ENCODE peak calls at places on chromosomes 6 and 20, in six cellular contexts. One of them, this sample, is unnamed.

GRCh38 chr6:11632231-11632630 is 94.7 kb downstream of the TMEM170B start:
- DNase-seq in cardiac muscle cell: no peak
- DNase-seq in Kasumi-1: no peak
- DNase-seq in iPS-NIHi11: no peak
- DNase-seq in occipital lobe: no peak
- DNase-seq in activated CD8-positive, alpha-beta memory T cell treated with anti-CD3 and anti-CD28 coated beads for 4 hours: no peak
- DNase-seq in this sample: no peak

GRCh38 chr20:50338479-50339195 is 148.0 kb downstream of the CEBPB start:
- DNase-seq in Kasumi-1: peak; percentile 94
- DNase-seq in iPS-NIHi11: peak; percentile 69
- DNase-seq in occipital lobe: no peak
- DNase-seq in activated CD8-positive, alpha-beta memory T cell treated with anti-CD3 and anti-CD28 coated beads for 4 hours: no peak
- DNase-seq in cardiac muscle cell: peak; percentile 37
- DNase-seq in this sample: no peak

GRCh38 chr6:7145269-7146078 is 37.7 kb downstream of the RREB1 start:
- DNase-seq in Kasumi-1: peak; percentile 82
- DNase-seq in cardiac muscle cell: no peak
- DNase-seq in activated CD8-positive, alpha-beta memory T cell treated with anti-CD3 and anti-CD28 coated beads for 4 hours: no peak
- DNase-seq in occipital lobe: no peak
- DNase-seq in iPS-NIHi11: no peak
- DNase-seq in this sample: no peak

GRCh38 chr20:57680934-57681914 is 28.6 kb downstream of the PMEPA1 start:
- DNase-seq in iPS-NIHi11: no peak
- DNase-seq in cardiac muscle cell: no peak
- DNase-seq in occipital lobe: no peak
- DNase-seq in Kasumi-1: no peak
- DNase-seq in activated CD8-positive, alpha-beta memory T cell treated with anti-CD3 and anti-CD28 coated beads for 4 hours: peak; percentile 7
- DNase-seq in this sample: peak; percentile 64

GRCh38 chr6:83057705-83058321 is 7.8 kb downstream of the UBE3D start:
- DNase-seq in iPS-NIHi11: peak; percentile 34
- DNase-seq in cardiac muscle cell: peak; percentile 66
- DNase-seq in activated CD8-positive, alpha-beta memory T cell treated with anti-CD3 and anti-CD28 coated beads for 4 hours: no peak
- DNase-seq in Kasumi-1: peak; percentile 43
- DNase-seq in occipital lobe: peak; percentile 10
- DNase-seq in this sample: no peak

GRCh38 chr6:138036111-138036510 is 71.1 kb downstream of the PERP start:
- DNase-seq in Kasumi-1: no peak
- DNase-seq in iPS-NIHi11: no peak
- DNase-seq in activated CD8-positive, alpha-beta memory T cell treated with anti-CD3 and anti-CD28 coated beads for 4 hours: no peak
- DNase-seq in occipital lobe: no peak
- DNase-seq in cardiac muscle cell: no peak
- DNase-seq in this sample: no peak

GRCh38 chr6:13398081-13398406 is 69.7 kb upstream of the TBC1D7 start:
- DNase-seq in Kasumi-1: no peak
- DNase-seq in occipital lobe: no peak
- DNase-seq in cardiac muscle cell: no peak
- DNase-seq in iPS-NIHi11: no peak
- DNase-seq in activated CD8-positive, alpha-beta memory T cell treated with anti-CD3 and anti-CD28 coated beads for 4 hours: no peak
- DNase-seq in this sample: no peak

GRCh38 chr20:62887147-62887859 is 25.7 kb upstream of the TCFL5 start:
- DNase-seq in cardiac muscle cell: peak; percentile 93
- DNase-seq in occipital lobe: no peak
- DNase-seq in Kasumi-1: peak; percentile 62
- DNase-seq in activated CD8-positive, alpha-beta memory T cell treated with anti-CD3 and anti-CD28 coated beads for 4 hours: peak; percentile 16
- DNase-seq in iPS-NIHi11: no peak
- DNase-seq in this sample: no peak

GRCh38 chr20:2942439-2942838 is 69.2 kb downstream of the PTPRA start:
- DNase-seq in activated CD8-positive, alpha-beta memory T cell treated with anti-CD3 and anti-CD28 coated beads for 4 hours: no peak
- DNase-seq in iPS-NIHi11: no peak
- DNase-seq in Kasumi-1: no peak
- DNase-seq in occipital lobe: no peak
- DNase-seq in cardiac muscle cell: peak; percentile 71
- DNase-seq in this sample: no peak

GRCh38 chr6:170464524-170464979 is 88.6 kb downstream of the PSMB1 start:
- DNase-seq in Kasumi-1: no peak
- DNase-seq in iPS-NIHi11: no peak
- DNase-seq in occipital lobe: no peak
- DNase-seq in activated CD8-positive, alpha-beta memory T cell treated with anti-CD3 and anti-CD28 coated beads for 4 hours: peak; percentile 18
- DNase-seq in cardiac muscle cell: no peak
- DNase-seq in this sample: no peak

GRCh38 chr6:109458774-109459531 is 3.4 kb upstream of the MICAL1 start:
- DNase-seq in cardiac muscle cell: no peak
- DNase-seq in occipital lobe: no peak
- DNase-seq in activated CD8-positive, alpha-beta memory T cell treated with anti-CD3 and anti-CD28 coated beads for 4 hours: peak; percentile 35
- DNase-seq in iPS-NIHi11: no peak
- DNase-seq in Kasumi-1: peak; percentile 85
- DNase-seq in this sample: no peak

GRCh38 chr6:84061613-84062398 is 28.2 kb downstream of the MRAP2 start:
- DNase-seq in iPS-NIHi11: no peak
- DNase-seq in occipital lobe: no peak
- DNase-seq in cardiac muscle cell: no peak
- DNase-seq in activated CD8-positive, alpha-beta memory T cell treated with anti-CD3 and anti-CD28 coated beads for 4 hours: no peak
- DNase-seq in Kasumi-1: no peak
- DNase-seq in this sample: no peak

GRCh38 chr6:5497896-5498578 is 236.7 kb downstream of the FARS2 start:
- DNase-seq in occipital lobe: no peak
- DNase-seq in cardiac muscle cell: peak; percentile 43
- DNase-seq in iPS-NIHi11: no peak
- DNase-seq in activated CD8-positive, alpha-beta memory T cell treated with anti-CD3 and anti-CD28 coated beads for 4 hours: no peak
- DNase-seq in Kasumi-1: no peak
- DNase-seq in this sample: no peak

GRCh38 chr6:100948381-100949133 is 67.4 kb upstream of the ASCC3 start:
- DNase-seq in iPS-NIHi11: no peak
- DNase-seq in cardiac muscle cell: peak; percentile 52
- DNase-seq in activated CD8-positive, alpha-beta memory T cell treated with anti-CD3 and anti-CD28 coated beads for 4 hours: no peak
- DNase-seq in occipital lobe: no peak
- DNase-seq in Kasumi-1: no peak
- DNase-seq in this sample: no peak

GRCh38 chr20:39986231-39986904 is 702.7 kb downstream of the MAFB start:
- DNase-seq in Kasumi-1: no peak
- DNase-seq in occipital lobe: no peak
- DNase-seq in iPS-NIHi11: peak; percentile 52
- DNase-seq in cardiac muscle cell: peak; percentile 1
- DNase-seq in activated CD8-positive, alpha-beta memory T cell treated with anti-CD3 and anti-CD28 coated beads for 4 hours: no peak
- DNase-seq in this sample: no peak

GRCh38 chr6:166683477-166683876 is 56.4 kb upstream of the RPS6KA2 start:
- DNase-seq in occipital lobe: no peak
- DNase-seq in iPS-NIHi11: no peak
- DNase-seq in activated CD8-positive, alpha-beta memory T cell treated with anti-CD3 and anti-CD28 coated beads for 4 hours: no peak
- DNase-seq in Kasumi-1: no peak
- DNase-seq in cardiac muscle cell: peak; percentile 29
- DNase-seq in this sample: no peak

GRCh38 chr6:168584671-168585070 is 143.7 kb downstream of the SMOC2 start:
- DNase-seq in activated CD8-positive, alpha-beta memory T cell treated with anti-CD3 and anti-CD28 coated beads for 4 hours: no peak
- DNase-seq in Kasumi-1: no peak
- DNase-seq in cardiac muscle cell: no peak
- DNase-seq in iPS-NIHi11: no peak
- DNase-seq in occipital lobe: no peak
- DNase-seq in this sample: no peak

GRCh38 chr6:148523051-148523450 is 180.4 kb downstream of the SASH1 start:
- DNase-seq in cardiac muscle cell: peak; percentile 72
- DNase-seq in Kasumi-1: no peak
- DNase-seq in iPS-NIHi11: no peak
- DNase-seq in activated CD8-positive, alpha-beta memory T cell treated with anti-CD3 and anti-CD28 coated beads for 4 hours: no peak
- DNase-seq in occipital lobe: no peak
- DNase-seq in this sample: no peak

GRCh38 chr6:155647354-155647753 is 191.7 kb upstream of the NOX3 start:
- DNase-seq in iPS-NIHi11: no peak
- DNase-seq in activated CD8-positive, alpha-beta memory T cell treated with anti-CD3 and anti-CD28 coated beads for 4 hours: no peak
- DNase-seq in occipital lobe: no peak
- DNase-seq in Kasumi-1: no peak
- DNase-seq in cardiac muscle cell: peak; percentile 10
- DNase-seq in this sample: no peak

GRCh38 chr6:147930743-147931142 is 411.9 kb upstream of the SASH1 start:
- DNase-seq in cardiac muscle cell: no peak
- DNase-seq in activated CD8-positive, alpha-beta memory T cell treated with anti-CD3 and anti-CD28 coated beads for 4 hours: no peak
- DNase-seq in occipital lobe: no peak
- DNase-seq in iPS-NIHi11: no peak
- DNase-seq in Kasumi-1: no peak
- DNase-seq in this sample: no peak

GRCh38 chr6:110859335-110859792 is 15.2 kb upstream of the AMD1 start:
- DNase-seq in Kasumi-1: peak; percentile 84
- DNase-seq in occipital lobe: no peak
- DNase-seq in cardiac muscle cell: no peak
- DNase-seq in activated CD8-positive, alpha-beta memory T cell treated with anti-CD3 and anti-CD28 coated beads for 4 hours: no peak
- DNase-seq in iPS-NIHi11: no peak
- DNase-seq in this sample: no peak

GRCh38 chr6:49541936-49542335 is 8.5 kb upstream of the C6orf141 start:
- DNase-seq in activated CD8-positive, alpha-beta memory T cell treated with anti-CD3 and anti-CD28 coated beads for 4 hours: no peak
- DNase-seq in occipital lobe: no peak
- DNase-seq in Kasumi-1: no peak
- DNase-seq in iPS-NIHi11: no peak
- DNase-seq in cardiac muscle cell: peak; percentile 31
- DNase-seq in this sample: no peak

This sample was measured in memory B cell.